ENCODE peak calls at places on chromosomes 12 and 14, in six cellular contexts. V, J, T, S, N and X are unnamed samples.
A peak's percentile ranks its signal among the peaks of the same experiment; 100 is the strongest.

GRCh38 chr14:92348154-92348553 is 25.2 kb downstream of the SLC24A4 start:
- DNase-seq in T (no peak), S (no peak), N (no peak), J (no peak), V (no peak), X (no peak)

GRCh38 chr12:57008113-57008687 is 1.9 kb upstream of the ZBTB39 start:
- DNase-seq in V (no peak), T (no peak), S (no peak), N (peak; percentile 61), J (no peak), X (no peak)

GRCh38 chr12:56071648-56072047 is 8.3 kb upstream of the ERBB3 start:
- DNase-seq in J (no peak), N (no peak), T (no peak), S (no peak), V (no peak), X (no peak)

GRCh38 chr14:69573205-69573840 is 1.3 kb downstream of the CCDC177 start:
- DNase-seq in S (no peak), V (no peak), T (no peak), N (no peak), J (no peak), X (no peak)

GRCh38 chr12:4286228-4286627 is 12.7 kb downstream of the CCND2 start:
- DNase-seq in S (no peak), V (no peak), N (no peak), T (no peak), J (no peak), X (no peak)

GRCh38 chr12:50685641-50686040 is 78.3 kb upstream of the ATF1 start:
- DNase-seq in V (no peak), T (no peak), S (no peak), N (no peak), J (no peak), X (no peak)

GRCh38 chr12:89400415-89400814 is 48.1 kb upstream of the DUSP6 start:
- DNase-seq in N (no peak), S (no peak), V (no peak), T (no peak), J (no peak), X (no peak)

GRCh38 chr12:76927170-76927784 is 48.5 kb upstream of the CSRP2 start:
- DNase-seq in N (peak; percentile 75), J (peak; percentile 18), S (peak; percentile 28), T (no peak), V (no peak), X (no peak)

GRCh38 chr14:26448181-26448855 is 149.5 kb downstream of the NOVA1 start:
- DNase-seq in T (no peak), S (no peak), N (no peak), V (no peak), J (no peak), X (no peak)

GRCh38 chr12:133233006-133233405 is 2.7 kb downstream of the ANHX start:
- DNase-seq in T (no peak), J (no peak), S (no peak), V (no peak), N (no peak), X (no peak)

GRCh38 chr14:33307691-33308369 is 369.2 kb downstream of the NPAS3 start:
- DNase-seq in S (no peak), V (no peak), T (no peak), N (peak; percentile 35), J (no peak), X (no peak)

GRCh38 chr12:13099066-13099909 is 4.2 kb downstream of the GSG1 start:
- DNase-seq in T (peak; percentile 46), J (no peak), V (no peak), N (no peak), S (no peak), X (no peak)

GRCh38 chr14:106622200-106622745 is 1095.9 kb downstream of the TMEM121 start:
- DNase-seq in S (no peak), T (no peak), V (no peak), N (no peak), J (no peak), X (no peak)

GRCh38 chr14:60657609-60657983 is 8.3 kb upstream of the SIX1 start:
- DNase-seq in S (no peak), N (peak; percentile 53), V (no peak), J (no peak), T (no peak), X (no peak)

GRCh38 chr12:32516230-32516629 is 116.9 kb downstream of the FGD4 start:
- DNase-seq in J (no peak), N (no peak), S (no peak), V (no peak), T (no peak), X (no peak)

GRCh38 chr12:111126331-111126730 is 206.0 kb upstream of the MYL2 start:
- DNase-seq in T (no peak), V (no peak), S (no peak), J (no peak), N (no peak), X (no peak)

GRCh38 chr12:84910549-84911241 is 1.9 kb downstream of the SLC6A15 start:
- DNase-seq in J (no peak), S (no peak), V (no peak), N (peak; percentile 61), T (no peak), X (no peak)

GRCh38 chr14:71103662-71104484 is 196.6 kb downstream of the PCNX1 start:
- DNase-seq in J (no peak), T (no peak), V (no peak), N (peak; percentile 60), S (no peak), X (no peak)

GRCh38 chr14:103948442-103948841 is 6.1 kb upstream of the RD3L start:
- DNase-seq in N (no peak), T (no peak), S (no peak), V (no peak), J (no peak), X (no peak)

GRCh38 chr12:59036973-59037807 is 116.9 kb upstream of the LRIG3 start:
- DNase-seq in T (no peak), V (no peak), J (no peak), N (no peak), S (no peak), X (no peak)

GRCh38 chr14:52755607-52756316 is 25.8 kb downstream of the STYX start:
- DNase-seq in S (no peak), N (no peak), J (no peak), T (no peak), V (no peak), X (no peak)

GRCh38 chr14:69612759-69613145 is 1.4 kb downstream of the SUSD6 start:
- DNase-seq in T (no peak), V (no peak), N (no peak), J (no peak), S (no peak), X (no peak)

GRCh38 chr12:120719072-120719471 is 6.6 kb upstream of the ACADS start:
- DNase-seq in S (no peak), J (no peak), V (no peak), N (no peak), T (no peak), X (no peak)
- H3K36me3 ChIP-seq in S (peaks cover 99% of the 10 kb centered on the region), J (peaks cover 100% of the 10 kb centered on the region), V (peaks cover 27% of the 10 kb centered on the region), N (peaks cover 6% of the 10 kb centered on the region), T (no peaks in the 10 kb centered on the region), X (peaks cover 55% of the 10 kb centered on the region)

DNA sequence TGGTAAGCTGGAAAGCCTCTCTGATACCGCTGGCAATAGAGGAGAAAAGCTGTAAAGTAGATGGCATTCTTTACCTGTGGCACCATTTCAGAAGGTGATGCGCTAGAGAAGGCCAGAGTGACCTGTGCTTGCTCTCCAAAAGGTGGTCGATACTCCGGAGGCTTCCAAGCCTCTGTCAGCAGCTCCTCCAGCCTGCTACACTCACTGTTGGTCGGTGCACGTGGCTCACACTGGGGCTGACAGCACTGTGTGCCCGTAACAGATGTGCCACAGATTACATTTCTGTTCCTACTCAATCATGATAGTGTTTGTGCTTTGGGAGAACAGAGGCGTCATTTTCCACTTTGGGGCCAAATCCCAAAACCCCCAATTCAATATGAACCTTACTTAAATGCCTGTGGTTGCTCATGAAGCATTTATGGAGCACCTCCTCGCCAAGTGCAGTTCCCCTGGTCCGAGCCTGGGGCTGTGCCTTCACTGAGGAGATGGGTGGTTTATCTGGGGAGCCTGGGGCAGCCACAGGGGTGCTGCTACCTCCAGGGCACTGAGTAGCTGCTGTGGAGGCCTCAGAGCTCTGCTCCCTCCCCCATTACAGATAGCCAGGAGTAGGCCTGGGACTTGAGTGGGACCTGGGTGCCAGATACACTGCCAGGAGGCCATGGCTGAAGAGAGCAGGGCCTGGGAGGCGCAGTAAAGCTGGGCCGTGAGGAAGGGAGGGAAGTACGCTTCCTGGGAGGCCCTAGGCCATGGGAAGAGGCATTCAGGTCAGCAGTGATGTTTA is 26.8 kb downstream of the CCNK start:
- DNase-seq in N (no peak), T (no peak), J (no peak), V (peak; percentile 20), S (no peak), X (no peak)
- H3K36me3 ChIP-seq in N (peaks cover 13% of the 10 kb centered on the region), T (no peaks in the 10 kb centered on the region), J (peaks cover 89% of the 10 kb centered on the region), V (peaks cover 20% of the 10 kb centered on the region), S (peaks cover 100% of the 10 kb centered on the region), X (peaks cover 88% of the 10 kb centered on the region)

GRCh38 chr14:36496346-36496745 is 23.7 kb downstream of the NKX2-1 start:
- DNase-seq in N (no peak), T (no peak), S (no peak), J (no peak), V (no peak), X (no peak)
- H3K36me3 ChIP-seq in N (no peaks in the 10 kb centered on the region), T (no peaks in the 10 kb centered on the region), S (no peaks in the 10 kb centered on the region), J (no peaks in the 10 kb centered on the region), V (no peaks in the 10 kb centered on the region), X (no peaks in the 10 kb centered on the region)

DNA sequence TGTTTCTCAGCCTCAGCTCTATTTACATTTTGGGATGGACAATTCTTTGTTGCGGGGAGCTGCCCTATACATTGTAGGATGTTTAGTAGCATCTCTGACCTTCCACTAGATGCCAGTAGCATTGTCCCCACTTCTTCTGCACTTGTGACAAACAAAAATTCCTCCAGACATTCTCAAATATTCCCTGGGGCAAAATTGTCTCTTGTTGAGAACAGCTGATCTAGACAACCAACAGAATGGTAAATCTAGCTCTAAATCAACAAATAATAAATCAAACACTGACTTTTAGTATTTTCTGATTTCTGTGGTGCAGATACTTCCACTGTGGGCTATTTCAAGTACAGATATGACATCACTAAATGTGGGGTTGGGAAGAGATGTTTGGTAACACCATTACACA is 60.7 kb downstream of the MSRB3 start:
- DNase-seq in S (no peak), T (no peak), J (no peak), N (no peak), V (no peak), X (no peak)
- H3K36me3 ChIP-seq in S (no peaks in the 10 kb centered on the region), T (no peaks in the 10 kb centered on the region), J (peaks cover 11% of the 10 kb centered on the region), N (no peaks in the 10 kb centered on the region), V (no peaks in the 10 kb centered on the region), X (no peaks in the 10 kb centered on the region)

GRCh38 chr12:25384954-25385216 is 134.2 kb upstream of the KRAS start:
- DNase-seq in T (no peak), N (no peak), J (no peak), S (no peak), V (no peak), X (no peak)
- H3K36me3 ChIP-seq in T (no peaks in the 10 kb centered on the region), N (no peaks in the 10 kb centered on the region), J (no peaks in the 10 kb centered on the region), S (no peaks in the 10 kb centered on the region), V (no peaks in the 10 kb centered on the region), X (no peaks in the 10 kb centered on the region)

GRCh38 chr14:74835607-74836250 is 40.2 kb downstream of the PROX2 start:
- DNase-seq in J (no peak), N (no peak), T (peak; percentile 29), V (no peak), S (no peak), X (no peak)
- H3K36me3 ChIP-seq in J (peaks cover 25% of the 10 kb centered on the region), N (peaks cover 16% of the 10 kb centered on the region), T (no peaks in the 10 kb centered on the region), V (peaks cover 6% of the 10 kb centered on the region), S (peaks cover 40% of the 10 kb centered on the region), X (peaks cover 1% of the 10 kb centered on the region)

GRCh38 chr12:131775124-131775903 is 52.9 kb upstream of the MMP17 start:
- DNase-seq in T (no peak), N (peak; percentile 51), J (no peak), V (no peak), S (no peak), X (no peak)
- H3K36me3 ChIP-seq in T (no peaks in the 10 kb centered on the region), N (peaks cover 6% of the 10 kb centered on the region), J (peaks cover 71% of the 10 kb centered on the region), V (peaks cover 25% of the 10 kb centered on the region), S (peaks cover 96% of the 10 kb centered on the region), X (peaks cover 47% of the 10 kb centered on the region)